ENCODE peak calls at places on chromosomes 12 and 14, in seven cellular contexts. Z is ovary, S is HepG2, Q is lung, W is lower lobe of right lung, V is fibroblast of lung, X is PC-9. R is an unnamed sample. For H3K9me3, the result is how much of the 10 kb centered on the place peaks cover.

GRCh38 chr14:65926935-65927700 is 514.6 kb downstream of the FUT8 start:
- DNase-seq in W (no peak), Z (no peak), V (no peak), X (no peak), S (no peak), Q (no peak), R (no peak)

GRCh38 chr14:76133103-76133502 is 18.6 kb upstream of the GPATCH2L start:
- DNase-seq in X (no peak), S (peak), Q (no peak), Z (no peak), W (no peak), V (peak), R (no peak)

GRCh38 chr14:89578048-89578619 is 161.1 kb upstream of the FOXN3 start:
- DNase-seq in Z (no peak), Q (no peak), S (no peak), W (no peak), V (peak), X (no peak), R (peak)

GRCh38 chr14:74048291-74048690 is 29.1 kb downstream of the BBOF1 start:
- DNase-seq in S (no peak), X (peak), V (peak), Q (no peak), W (no peak), Z (no peak), R (no peak)

GRCh38 chr14:39431416-39432178 is 636 bp downstream of the FBXO33 start:
- DNase-seq in Q (peak), S (peak), W (peak), Z (peak), V (peak), X (peak), R (no peak)

GRCh38 chr14:102415671-102416070 is 52.9 kb downstream of the TECPR2 start:
- DNase-seq in X (no peak), Q (no peak), S (no peak), Z (no peak), V (no peak), W (no peak), R (no peak)

GRCh38 chr12:53232641-53233538 is 881 bp upstream of the RARG start:
- DNase-seq in W (peak), Q (no peak), Z (peak), S (no peak), V (peak), X (peak), R (no peak)

GRCh38 chr12:43233861-43234260 is 318.1 kb downstream of the ADAMTS20 start:
- DNase-seq in S (no peak), Z (no peak), W (no peak), Q (no peak), X (no peak), V (no peak), R (no peak)

GRCh38 chr14:100816286-100816949 is 9.5 kb upstream of the MEG3 start:
- DNase-seq in V (no peak), Q (no peak), S (peak), Z (no peak), X (no peak), W (no peak), R (no peak)

GRCh38 chr14:89425931-89426330 is 8.9 kb upstream of the FOXN3 start:
- DNase-seq in W (no peak), Q (no peak), Z (no peak), X (no peak), S (peak), V (peak), R (peak)

GRCh38 chr14:49594347-49595089 is 4.2 kb upstream of the LRR1 start:
- DNase-seq in Q (peak), X (no peak), V (peak), S (no peak), W (no peak), Z (no peak), R (peak)

GRCh38 chr12:104602426-104602825 is 145.7 kb downstream of the CHST11 start:
- DNase-seq in X (no peak), Q (no peak), S (no peak), W (no peak), Z (no peak), V (no peak), R (no peak)

GRCh38 chr14:73250317-73250713 is 13.0 kb downstream of the PAPLN start:
- DNase-seq in Q (no peak), Z (no peak), X (no peak), V (no peak), S (no peak), W (no peak), R (no peak)

GRCh38 chr12:24759155-24759554 is 189.7 kb downstream of the BCAT1 start:
- DNase-seq in X (no peak), Z (no peak), V (peak), W (no peak), S (peak), Q (no peak), R (no peak)

GRCh38 chr12:52334185-52334584 is 13.0 kb upstream of the KRT83 start:
- DNase-seq in W (no peak), Q (no peak), S (no peak), X (no peak), Z (no peak), V (no peak), R (no peak)

GRCh38 chr14:98951521-98952152 is 320.4 kb downstream of the BCL11B start:
- DNase-seq in X (no peak), W (no peak), V (no peak), Q (no peak), S (no peak), Z (no peak), R (no peak)

GRCh38 chr14:56118611-56119181 is 485 bp downstream of the PELI2 start:
- DNase-seq in W (peak), Z (peak), X (no peak), V (no peak), Q (no peak), S (no peak), R (no peak)

GRCh38 chr14:102655154-102655553 is 62.7 kb downstream of the RCOR1 start:
- DNase-seq in Q (no peak), Z (no peak), S (peak), X (peak), W (no peak), V (peak), R (no peak)

GRCh38 chr12:6745751-6746525 is 7.0 kb downstream of the MLF2 start:
- DNase-seq in W (peak), V (no peak), X (peak), S (no peak), Z (no peak), Q (no peak), R (no peak)

GRCh38 chr12:43762596-43762995 is 3.8 kb downstream of the IRAK4 start:
- DNase-seq in W (no peak), Q (no peak), V (no peak), X (no peak), Z (no peak), S (no peak), R (no peak)

GRCh38 chr14:56195219-56195618 is 77.0 kb downstream of the PELI2 start:
- DNase-seq in Z (no peak), S (no peak), Q (no peak), W (no peak), X (no peak), V (no peak), R (no peak)

GRCh38 chr14:68594737-68595380 is 198.0 kb downstream of the ZFP36L1 start:
- DNase-seq in Z (no peak), S (no peak), Q (no peak), V (no peak), X (no peak), W (no peak), R (no peak)

GRCh38 chr12:27305673-27306504 is 26.7 kb upstream of the BMAL2 start:
- DNase-seq in S (peak), W (no peak), Q (no peak), V (peak), Z (no peak), X (peak), R (no peak)

GRCh38 chr12:41514907-41515306 is 326.8 kb downstream of the PDZRN4 start:
- DNase-seq in S (no peak), W (no peak), X (no peak), V (no peak), Q (no peak), Z (no peak), R (no peak)

GRCh38 chr12:6896846-6897435 is 7.7 kb upstream of the LRRC23 start:
- DNase-seq in Z (no peak), X (no peak), V (peak), Q (no peak), W (no peak), S (no peak), R (no peak)

GRCh38 chr12:52686063-52686462 is 5.9 kb upstream of the KRT1 start:
- DNase-seq in X (no peak), W (no peak), Q (no peak), Z (no peak), S (no peak), V (no peak), R (no peak)

GRCh38 chr12:10186299-10186698 is 7.5 kb downstream of the TMEM52B start:
- DNase-seq in Q (peak), S (no peak), Z (no peak), X (no peak), W (peak), V (no peak), R (no peak)

GRCh38 chr12:132562489-132563045 is 47.8 kb downstream of the LRCOL1 start:
- DNase-seq in Q (no peak), Z (no peak), W (no peak), S (no peak), X (no peak), V (no peak), R (no peak)

GRCh38 chr12:132560831-132561783 is 49.3 kb downstream of the LRCOL1 start:
- DNase-seq in S (peak), W (peak), Z (no peak), X (peak), Q (peak), V (peak), R (peak)

GRCh38 chr12:132560421-132560830 is 50.0 kb downstream of the LRCOL1 start:
- DNase-seq in S (no peak), Z (no peak), Q (no peak), V (no peak), X (no peak), W (no peak), R (no peak)

GRCh38 chr12:132559652-132560420 is 50.5 kb downstream of the LRCOL1 start:
- DNase-seq in Q (no peak), V (peak), W (no peak), Z (no peak), X (no peak), S (peak), R (no peak)

GRCh38 chr12:132561784-132562156 is 48.6 kb downstream of the LRCOL1 start:
- DNase-seq in X (no peak), Q (no peak), W (no peak), V (no peak), Z (no peak), S (no peak), R (no peak)
- TF ChIP-seq CTCF in X (no peak), Q (no peak), W (no peak), V (peak), Z (no peak), S (peak), R (peak)

GRCh38 chr12:34304001-34304400 is 281.7 kb downstream of the ALG10 start:
- DNase-seq in Q (no peak), X (no peak), V (no peak), S (no peak), Z (no peak), W (no peak), R (no peak)
- H3K9me3 ChIP-seq in Q (half or more), X (under half), V (under half), S (under half), Z (under half), W (under half), R (half or more)

DNA sequence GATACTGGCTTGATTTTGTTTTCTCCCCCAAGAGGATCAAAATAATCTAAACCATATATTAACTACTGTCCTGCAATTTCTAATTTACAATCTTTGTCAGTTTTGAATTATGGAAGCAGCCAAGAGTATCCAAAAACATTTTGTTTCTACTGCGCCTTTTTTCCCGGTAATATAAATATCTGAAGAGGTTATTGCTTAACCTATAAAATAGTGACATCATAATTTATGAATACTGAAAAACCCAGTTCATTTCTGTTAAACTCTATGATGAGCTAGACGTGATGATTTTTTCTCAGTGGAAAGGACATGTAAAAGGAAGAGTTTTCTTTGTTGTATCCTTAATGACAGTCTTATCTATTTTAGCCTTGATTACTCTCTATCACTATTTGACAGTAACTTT is 3.2 kb upstream of the SSPN start:
- DNase-seq in V (no peak), Q (no peak), X (no peak), Z (no peak), W (no peak), S (no peak), R (no peak)
- TF ChIP-seq CTCF in V (no peak), Q (no peak), X (no peak), Z (no peak), W (no peak), S (no peak), R (no peak)

DNA sequence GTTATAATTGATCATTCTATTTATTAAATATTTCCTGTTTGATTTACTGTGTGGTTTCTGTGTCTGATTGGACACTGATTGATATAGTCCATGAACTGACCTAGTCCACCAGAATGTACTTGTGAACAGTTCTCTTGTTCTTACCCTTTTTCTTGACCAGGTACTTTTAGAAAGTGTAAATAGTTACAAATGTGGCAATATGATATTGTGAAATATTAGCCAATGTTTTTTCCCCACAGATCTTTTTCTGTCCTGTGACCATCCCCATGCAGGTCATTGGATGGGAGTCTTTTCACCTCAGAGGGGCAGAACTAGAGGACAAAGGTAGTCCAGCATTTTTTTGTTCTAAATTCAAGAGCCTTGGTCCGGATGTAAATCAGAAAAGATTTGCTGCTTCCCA is 8.3 kb upstream of the CRY1 start:
- DNase-seq in Z (no peak), S (peak), V (no peak), Q (no peak), X (no peak), W (no peak), R (no peak)
- H3K9me3 ChIP-seq in Z (under half), S (under half), V (under half), Q (under half), X (under half), W (under half), R (under half)

DNA sequence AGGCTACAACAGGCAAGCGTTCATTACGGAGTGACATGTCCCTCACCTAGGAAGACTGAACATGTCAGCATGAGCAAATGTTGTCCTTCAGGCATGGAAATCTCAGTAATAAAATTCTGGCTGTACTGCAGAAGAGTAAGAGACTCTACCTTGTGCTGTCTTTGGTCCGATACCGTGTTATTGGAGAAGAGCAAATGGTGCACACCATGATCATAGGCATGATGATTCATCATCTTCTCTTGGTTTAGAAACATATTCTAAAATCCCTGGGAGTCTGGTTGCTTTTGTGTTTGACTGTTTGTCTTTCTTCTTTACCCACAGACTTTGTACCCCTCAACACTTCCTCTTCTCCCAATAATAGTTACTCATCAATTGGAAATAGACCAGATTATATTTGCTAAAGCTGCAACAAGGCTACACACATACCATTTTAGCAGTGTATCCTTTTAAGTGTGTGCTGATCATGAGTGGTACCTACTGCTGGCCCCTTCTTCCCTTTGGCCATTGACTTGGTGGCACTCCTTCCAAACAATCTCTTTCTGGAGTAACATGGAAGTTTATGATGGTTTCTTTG is 93.5 kb downstream of the RTN1 start:
- DNase-seq in S (peak), W (no peak), V (no peak), Z (no peak), X (no peak), Q (no peak), R (no peak)
- TF ChIP-seq CTCF in S (no peak), W (no peak), V (no peak), Z (no peak), X (no peak), Q (no peak), R (no peak)

GRCh38 chr12:38152816-38153736 is 163.5 kb upstream of the ALG10B start:
- DNase-seq in Z (no peak), S (no peak), W (no peak), Q (no peak), X (no peak), V (no peak), R (no peak)
- H3K9me3 ChIP-seq in Z (under half), S (under half), W (under half), Q (under half), X (under half), V (under half), R (half or more)

GRCh38 chr12:49744363-49744885 is 3.1 kb downstream of the TMBIM6 start:
- DNase-seq in S (no peak), Q (no peak), W (no peak), Z (no peak), V (no peak), X (no peak), R (no peak)

GRCh38 chr12:49748306-49748705 is 6.9 kb downstream of the TMBIM6 start:
- DNase-seq in Z (no peak), V (peak), Q (no peak), W (no peak), S (no peak), X (no peak), R (no peak)

GRCh38 chr12:49748800-49749199 is 7.4 kb downstream of the TMBIM6 start:
- DNase-seq in X (no peak), Z (no peak), Q (no peak), W (no peak), S (no peak), V (no peak), R (no peak)

GRCh38 chr12:49750994-49751393 is 9.6 kb downstream of the TMBIM6 start:
- DNase-seq in Q (no peak), Z (no peak), W (no peak), V (no peak), X (no peak), S (no peak), R (no peak)

GRCh38 chr12:49750027-49750977 is 8.9 kb downstream of the TMBIM6 start:
- DNase-seq in X (peak), W (no peak), Z (no peak), V (peak), Q (no peak), S (peak), R (no peak)
- TF ChIP-seq CTCF in X (no peak), W (no peak), Z (no peak), V (no peak), Q (no peak), S (no peak), R (no peak)

DNA sequence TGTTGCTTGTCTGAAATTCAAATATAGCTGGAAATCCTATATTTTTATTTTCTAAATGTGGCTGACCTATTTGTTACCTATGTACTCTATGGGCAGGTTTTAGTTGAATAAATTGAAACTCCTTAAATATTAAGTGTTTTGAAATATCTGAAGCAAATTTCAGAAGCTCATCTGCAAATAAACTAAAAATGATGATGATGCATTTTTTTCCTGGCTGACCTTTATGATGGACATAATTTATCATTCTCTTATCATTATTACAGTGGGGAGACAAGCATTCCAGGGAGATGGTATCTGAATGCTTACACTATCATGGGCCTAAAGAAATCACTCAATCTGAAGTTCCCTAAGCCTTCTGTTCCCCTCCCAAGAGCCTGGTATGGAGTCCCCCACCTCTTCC is 1225.2 kb downstream of the AACS start:
- DNase-seq in Q (no peak), S (no peak), Z (no peak), V (no peak), X (no peak), W (no peak), R (no peak)
- H3K9me3 ChIP-seq in Q (under half), S (half or more), Z (under half), V (under half), X (under half), W (under half), R (under half)

GRCh38 chr14:34766060-34766459 is 51.7 kb upstream of the CFL2 start:
- DNase-seq in X (no peak), Z (no peak), W (no peak), Q (no peak), S (no peak), V (no peak), R (no peak)
- TF ChIP-seq CTCF in X (no peak), Z (no peak), W (no peak), Q (no peak), S (peak), V (no peak), R (peak)

R was measured in AG04450.